ENCODE peak calls at places on chromosomes 2 and 18, in seven cellular contexts. B, W, G, P, F, Q and T are unnamed samples.

GRCh38 chr2:55153564-55154315 is 78.4 kb downstream of the CLHC1 start:
- DNase-seq in F (no peak), P (peak; percentile 82), Q (no peak), B (no peak), W (no peak), G (no peak), T (no peak)

GRCh38 chr2:25025996-25026530 is 15.8 kb upstream of the EFR3B start:
- DNase-seq in B (no peak), W (no peak), G (no peak), F (no peak), Q (no peak), P (no peak), T (no peak)

GRCh38 chr2:33313039-33313438 is 163.4 kb upstream of the RASGRP3 start:
- DNase-seq in G (peak; percentile 45), Q (no peak), W (no peak), P (no peak), B (no peak), F (no peak), T (no peak)

GRCh38 chr2:240430595-240430994 is 4.9 kb upstream of the GPC1 start:
- DNase-seq in G (no peak), F (no peak), B (no peak), P (no peak), Q (no peak), W (no peak), T (no peak)

GRCh38 chr2:3025261-3025660 is 352.4 kb downstream of the EIPR1 start:
- DNase-seq in Q (no peak), G (no peak), P (no peak), W (no peak), F (no peak), B (no peak), T (no peak)

GRCh38 chr2:67186871-67187270 is 210.3 kb upstream of the ETAA1 start:
- DNase-seq in F (no peak), B (no peak), P (no peak), W (no peak), Q (no peak), G (no peak), T (no peak)

GRCh38 chr18:48657446-48658120 is 118.8 kb downstream of the CTIF start:
- DNase-seq in W (no peak), P (no peak), G (peak; percentile 43), Q (no peak), B (no peak), F (peak; percentile 58), T (no peak)

GRCh38 chr2:242054406-242054805 is 184.9 kb downstream of the RTP5 start:
- DNase-seq in Q (no peak), P (no peak), W (no peak), F (no peak), G (no peak), B (no peak), T (no peak)

GRCh38 chr18:9753863-9754262 is 45.8 kb downstream of the RAB31 start:
- DNase-seq in B (no peak), P (no peak), F (no peak), Q (no peak), W (no peak), G (no peak), T (no peak)

GRCh38 chr2:2866459-2866858 is 511.2 kb downstream of the EIPR1 start:
- DNase-seq in G (no peak), Q (no peak), W (no peak), F (no peak), B (no peak), P (no peak), T (no peak)

GRCh38 chr2:127614731-127615130 is 31.2 kb upstream of the GPR17 start:
- DNase-seq in B (no peak), W (peak; percentile 3), Q (no peak), F (no peak), G (no peak), P (no peak), T (no peak)

GRCh38 chr2:203718087-203718486 is 11.6 kb downstream of the CD28 start:
- DNase-seq in F (no peak), P (no peak), W (no peak), B (no peak), Q (peak; percentile 7), G (no peak), T (no peak)

GRCh38 chr18:4096501-4096900 is 358.6 kb downstream of the DLGAP1 start:
- DNase-seq in P (no peak), F (no peak), B (peak; percentile 21), Q (peak; percentile 42), G (peak; percentile 89), W (no peak), T (no peak)

GRCh38 chr2:40155728-40156127 is 296.2 kb downstream of the SLC8A1 start:
- DNase-seq in Q (no peak), B (no peak), F (no peak), W (no peak), P (no peak), G (peak; percentile 18), T (no peak)

GRCh38 chr18:53752968-53753367 is 471.5 kb downstream of the MBD2 start:
- DNase-seq in F (no peak), W (no peak), B (no peak), G (no peak), P (no peak), Q (no peak), T (no peak)

GRCh38 chr2:198518935-198519334 is 714.5 kb downstream of the PLCL1 start:
- DNase-seq in B (no peak), P (no peak), Q (no peak), G (no peak), F (no peak), W (no peak), T (no peak)

GRCh38 chr2:46225150-46225480 is 72.1 kb upstream of the EPAS1 start:
- DNase-seq in B (no peak), G (no peak), Q (no peak), F (no peak), P (no peak), W (no peak), T (no peak)

GRCh38 chr2:183248866-183249567 is 124.8 kb downstream of the NUP35 start:
- DNase-seq in G (peak; percentile 58), W (no peak), Q (no peak), B (peak; percentile 17), F (peak; percentile 60), P (peak; percentile 27), T (no peak)

GRCh38 chr2:96601382-96602292 is 36.5 kb downstream of the KANSL3 start:
- DNase-seq in Q (peak; percentile 18), G (no peak), B (no peak), P (no peak), F (no peak), W (peak; percentile 30), T (no peak)

GRCh38 chr2:96599941-96600340 is 38.2 kb downstream of the KANSL3 start:
- DNase-seq in B (no peak), G (no peak), Q (no peak), W (no peak), P (no peak), F (no peak), T (no peak)

GRCh38 chr2:96608459-96609455 is 29.4 kb downstream of the KANSL3 start:
- DNase-seq in B (no peak), W (no peak), P (peak; percentile 62), F (no peak), G (no peak), Q (no peak), T (no peak)

GRCh38 chr2:96602330-96602823 is 35.7 kb downstream of the KANSL3 start:
- DNase-seq in B (peak; percentile 17), Q (peak; percentile 13), G (no peak), W (peak; percentile 67), F (no peak), P (no peak), T (peak; percentile 31)

GRCh38 chr2:96604104-96604503 is 34.0 kb downstream of the KANSL3 start:
- DNase-seq in Q (no peak), F (no peak), G (no peak), B (no peak), P (no peak), W (no peak), T (peak; percentile 4)
- TF ChIP-seq CTCF in Q (no peak), F (peak; percentile 13), G (peak; percentile 41), B (no peak), P (peak; percentile 16), W (no peak), T (no peak)

DNA sequence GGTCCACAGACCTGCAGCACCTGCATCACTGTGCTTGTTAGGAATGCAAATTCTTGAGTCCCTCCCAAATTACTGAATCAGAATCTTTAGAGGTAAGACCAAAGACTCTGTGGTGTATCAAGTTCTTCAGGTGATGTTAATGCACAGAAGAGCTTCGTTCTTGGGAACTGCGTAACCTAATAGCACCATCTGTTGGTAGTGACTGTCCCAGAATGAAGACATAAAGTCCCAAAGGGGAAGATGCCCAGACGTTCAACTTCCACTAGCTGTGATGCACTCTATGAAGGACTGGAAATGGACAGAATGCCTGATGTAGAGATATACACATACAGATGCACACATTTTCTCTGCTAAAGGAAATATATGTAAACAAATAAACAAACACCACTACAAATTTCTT is 576.0 kb downstream of the LRP1B start:
- DNase-seq in Q (no peak), P (peak; percentile 24), W (no peak), B (peak; percentile 41), G (peak; percentile 20), F (peak; percentile 74), T (peak; percentile 40)
- TF ChIP-seq CTCF in Q (no peak), P (peak; percentile 54), W (no peak), B (peak; percentile 73), G (peak; percentile 40), F (peak; percentile 76), T (no peak)

DNA sequence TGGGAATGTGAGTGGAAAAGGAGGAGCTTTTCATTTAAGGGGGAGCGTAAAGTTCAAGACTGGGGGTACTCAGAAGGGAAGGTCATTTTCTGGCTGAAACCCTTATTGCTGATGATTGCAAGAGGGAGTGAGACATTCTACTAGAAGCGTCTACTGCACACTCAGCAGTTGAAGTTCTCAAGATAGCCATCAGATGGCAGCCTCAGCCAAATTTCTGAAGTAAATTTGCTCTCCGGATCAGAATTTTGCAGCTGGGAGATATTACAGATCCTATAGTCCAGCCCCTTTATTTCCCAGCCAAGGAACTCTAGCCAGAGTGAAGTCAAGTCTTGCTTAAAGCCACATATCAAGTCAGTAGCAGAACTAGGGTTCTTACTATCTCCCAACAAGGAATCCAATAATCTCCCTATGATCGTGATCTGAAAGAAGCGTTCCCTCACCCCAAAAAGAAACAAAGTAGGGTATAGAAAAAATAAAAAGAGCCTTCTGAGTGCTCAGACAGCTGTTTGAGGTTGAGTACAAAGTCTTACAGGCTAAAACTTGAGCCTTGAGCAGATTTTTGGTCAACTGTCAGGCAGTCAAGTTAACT is 24.0 kb downstream of the RAX start:
- DNase-seq in G (peak; percentile 95), Q (peak; percentile 72), F (peak; percentile 94), P (peak; percentile 84), B (peak; percentile 73), W (no peak), T (peak; percentile 70)
- TF ChIP-seq CTCF in G (peak; percentile 84), Q (peak; percentile 57), F (peak; percentile 86), P (peak; percentile 82), B (peak; percentile 78), W (peak; percentile 29), T (peak; percentile 74)

GRCh38 chr2:72988041-72988440 is 70.7 kb downstream of the EMX1 start:
- DNase-seq in P (no peak), F (no peak), G (no peak), Q (no peak), B (no peak), W (no peak), T (no peak)

GRCh38 chr2:72991439-72991725 is 74.1 kb downstream of the EMX1 start:
- DNase-seq in W (peak; percentile 19), P (no peak), F (no peak), G (no peak), B (no peak), Q (no peak), T (no peak)

GRCh38 chr2:72989770-72990556 is 72.6 kb downstream of the EMX1 start:
- DNase-seq in Q (no peak), P (no peak), F (no peak), B (no peak), W (peak; percentile 21), G (peak; percentile 16), T (no peak)

GRCh38 chr2:72990695-72991438 is 73.5 kb downstream of the EMX1 start:
- DNase-seq in G (no peak), P (no peak), F (no peak), W (no peak), B (no peak), Q (no peak), T (no peak)

GRCh38 chr2:72988726-72989273 is 71.5 kb downstream of the EMX1 start:
- DNase-seq in G (no peak), W (no peak), P (no peak), Q (no peak), F (no peak), B (no peak), T (no peak)
- TF ChIP-seq CTCF in G (no peak), W (no peak), P (no peak), Q (no peak), F (no peak), B (no peak), T (no peak)